ENCODE peak calls at places on chromosomes 13 and 19, in six cellular contexts. One of them, this sample, is unnamed.

GRCh38 chr19:5983367-5983955 is 5.5 kb upstream of the RANBP3 start:
- DNase-seq in NCI-H1417 treated with DMSO at 0.1 percent for 48 hours: no peak
- DNase-seq in breast epithelium: no peak
- DNase-seq in M059J: no peak
- DNase-seq in GM03348: peak
- DNase-seq in HuH-7.5: no peak
- DNase-seq in this sample: peak

GRCh38 chr19:45505151-45505995 is 1.9 kb upstream of the VASP start:
- DNase-seq in NCI-H1417 treated with DMSO at 0.1 percent for 48 hours: no peak
- DNase-seq in breast epithelium: no peak
- DNase-seq in M059J: peak
- DNase-seq in GM03348: no peak
- DNase-seq in HuH-7.5: no peak
- DNase-seq in this sample: no peak

GRCh38 chr13:44417446-44417845 is 43.8 kb downstream of the SERP2 start:
- DNase-seq in NCI-H1417 treated with DMSO at 0.1 percent for 48 hours: no peak
- DNase-seq in breast epithelium: no peak
- DNase-seq in M059J: no peak
- DNase-seq in GM03348: no peak
- DNase-seq in HuH-7.5: no peak
- DNase-seq in this sample: no peak

GRCh38 chr19:45766293-45766918 is 2.6 kb downstream of the SIX5 start:
- DNase-seq in NCI-H1417 treated with DMSO at 0.1 percent for 48 hours: no peak
- DNase-seq in breast epithelium: no peak
- DNase-seq in M059J: no peak
- DNase-seq in GM03348: no peak
- DNase-seq in HuH-7.5: no peak
- DNase-seq in this sample: no peak

GRCh38 chr19:27774827-27775226 is 1438.1 kb downstream of the UQCRFS1 start:
- DNase-seq in NCI-H1417 treated with DMSO at 0.1 percent for 48 hours: no peak
- DNase-seq in breast epithelium: no peak
- DNase-seq in M059J: no peak
- DNase-seq in GM03348: no peak
- DNase-seq in HuH-7.5: peak
- DNase-seq in this sample: no peak

GRCh38 chr13:34545461-34545860 is 396.6 kb upstream of the NBEA start:
- DNase-seq in NCI-H1417 treated with DMSO at 0.1 percent for 48 hours: no peak
- DNase-seq in breast epithelium: no peak
- DNase-seq in M059J: no peak
- DNase-seq in GM03348: no peak
- DNase-seq in HuH-7.5: no peak
- DNase-seq in this sample: no peak

GRCh38 chr13:73242515-73243015 is 183.8 kb downstream of the KLF5 start:
- DNase-seq in NCI-H1417 treated with DMSO at 0.1 percent for 48 hours: no peak
- DNase-seq in breast epithelium: no peak
- DNase-seq in M059J: no peak
- DNase-seq in GM03348: no peak
- DNase-seq in HuH-7.5: no peak
- DNase-seq in this sample: no peak

GRCh38 chr13:88979465-88980180 is 1308.5 kb downstream of the SLITRK5 start:
- DNase-seq in NCI-H1417 treated with DMSO at 0.1 percent for 48 hours: no peak
- DNase-seq in breast epithelium: no peak
- DNase-seq in M059J: no peak
- DNase-seq in GM03348: no peak
- DNase-seq in HuH-7.5: no peak
- DNase-seq in this sample: no peak

GRCh38 chr13:52158629-52159158 is 703 bp downstream of the NEK3 start:
- DNase-seq in NCI-H1417 treated with DMSO at 0.1 percent for 48 hours: no peak
- DNase-seq in breast epithelium: no peak
- DNase-seq in M059J: peak
- DNase-seq in GM03348: peak
- DNase-seq in HuH-7.5: no peak
- DNase-seq in this sample: peak

GRCh38 chr13:95689582-95689926 is 12.6 kb downstream of the DNAJC3 start:
- DNase-seq in NCI-H1417 treated with DMSO at 0.1 percent for 48 hours: no peak
- DNase-seq in breast epithelium: no peak
- DNase-seq in M059J: no peak
- DNase-seq in GM03348: no peak
- DNase-seq in HuH-7.5: no peak
- DNase-seq in this sample: no peak

GRCh38 chr19:45160870-45161714 is at the start of gene NKPD1:
- DNase-seq in NCI-H1417 treated with DMSO at 0.1 percent for 48 hours: no peak
- DNase-seq in breast epithelium: peak
- DNase-seq in M059J: no peak
- DNase-seq in GM03348: no peak
- DNase-seq in HuH-7.5: no peak
- DNase-seq in this sample: no peak

GRCh38 chr13:111022886-111023285 is 92.2 kb upstream of the ARHGEF7 start:
- DNase-seq in NCI-H1417 treated with DMSO at 0.1 percent for 48 hours: no peak
- DNase-seq in breast epithelium: no peak
- DNase-seq in M059J: no peak
- DNase-seq in GM03348: no peak
- DNase-seq in HuH-7.5: no peak
- DNase-seq in this sample: no peak

GRCh38 chr19:10876459-10877240 is 5.3 kb downstream of the CARM1 start:
- DNase-seq in NCI-H1417 treated with DMSO at 0.1 percent for 48 hours: no peak
- DNase-seq in breast epithelium: no peak
- DNase-seq in M059J: no peak
- DNase-seq in GM03348: no peak
- DNase-seq in HuH-7.5: no peak
- DNase-seq in this sample: no peak

GRCh38 chr13:51246411-51247298 is 24.5 kb downstream of the FAM124A start:
- DNase-seq in NCI-H1417 treated with DMSO at 0.1 percent for 48 hours: no peak
- DNase-seq in breast epithelium: peak
- DNase-seq in M059J: no peak
- DNase-seq in GM03348: no peak
- DNase-seq in HuH-7.5: no peak
- DNase-seq in this sample: no peak

This sample was measured in AG08395.